ENCODE peak calls at places on chromosomes 13 and 19, in nine cellular contexts. C is DMS153, R is HFF-Myc, H is NCI-H1694, Z is GM04503, Q is mucosa of descending colon, A is HuH-7, E is heart right ventricle, S is HuH-7.5. K is an unnamed sample.

GRCh38 chr19:54431255-54431838 is 16.1 kb downstream of the TTYH1 start:
- DNase-seq in C (no peak), R (no peak), H (no peak), Z (no peak), Q (no peak), A (no peak), E (no peak), S (no peak), K (no peak)

GRCh38 chr19:3979289-3979673 is 6.0 kb downstream of the EEF2 start:
- DNase-seq in C (no peak), R (no peak), H (no peak), Z (no peak), Q (no peak), A (no peak), E (peak), S (no peak), K (no peak)

GRCh38 chr13:112587767-112588489 is at the start of gene TUBGCP3:
- DNase-seq in C (peak), R (no peak), H (peak), Z (no peak), Q (peak), A (peak), E (peak), S (peak), K (no peak)

GRCh38 chr19:54191671-54192453 is 754 bp downstream of the TSEN34 start:
- DNase-seq in C (no peak), R (no peak), H (no peak), Z (no peak), Q (no peak), A (no peak), E (no peak), S (no peak), K (no peak)

GRCh38 chr13:80444240-80445015 is 103.5 kb upstream of the SPRY2 start:
- DNase-seq in C (no peak), R (no peak), H (no peak), Z (no peak), Q (no peak), A (no peak), E (no peak), S (no peak), K (no peak)

GRCh38 chr13:73451120-73452029 is 392.6 kb downstream of the KLF5 start:
- DNase-seq in C (peak), R (no peak), H (no peak), Z (no peak), Q (peak), A (peak), E (no peak), S (peak), K (no peak)

GRCh38 chr19:14059093-14059480 is 2.8 kb downstream of the PALM3 start:
- DNase-seq in C (no peak), R (no peak), H (no peak), Z (no peak), Q (no peak), A (no peak), E (no peak), S (no peak), K (no peak)

GRCh38 chr13:33611016-33611805 is 206.7 kb upstream of the RFC3 start:
- DNase-seq in C (no peak), R (no peak), H (no peak), Z (no peak), Q (peak), A (peak), E (peak), S (no peak), K (no peak)

GRCh38 chr13:91142572-91142971 is 204.9 kb upstream of the MIR17HG start:
- DNase-seq in C (peak), R (no peak), H (no peak), Z (no peak), Q (no peak), A (no peak), E (no peak), S (no peak), K (no peak)

GRCh38 chr13:20188649-20189553 is 3.8 kb downstream of the GJB2 start:
- DNase-seq in C (no peak), R (no peak), H (no peak), Z (no peak), Q (peak), A (peak), E (no peak), S (no peak), K (no peak)

GRCh38 chr13:32528358-32528757 is 10.2 kb downstream of the N4BP2L2 start:
- DNase-seq in C (no peak), R (no peak), H (no peak), Z (no peak), Q (no peak), A (no peak), E (no peak), S (no peak), K (no peak)

GRCh38 chr19:4639531-4640246 is 373 bp downstream of the TNFAIP8L1 start:
- DNase-seq in C (no peak), R (no peak), H (no peak), Z (no peak), Q (peak), A (no peak), E (peak), S (peak), K (no peak)

GRCh38 chr13:24389506-24389905 is 80.1 kb downstream of the C1QTNF9 start:
- DNase-seq in C (no peak), R (no peak), H (no peak), Z (no peak), Q (no peak), A (no peak), E (no peak), S (no peak), K (no peak)

GRCh38 chr19:46958542-46958941 is 61.1 kb upstream of the NPAS1 start:
- DNase-seq in C (no peak), R (peak), H (no peak), Z (peak), Q (no peak), A (no peak), E (no peak), S (no peak), K (no peak)

GRCh38 chr19:8331263-8331840 is 10.1 kb downstream of the RPS28 start:
- DNase-seq in C (no peak), R (no peak), H (no peak), Z (no peak), Q (no peak), A (no peak), E (no peak), S (peak), K (no peak)

GRCh38 chr19:16594131-16594586 is 21.9 kb upstream of the SLC35E1 start:
- DNase-seq in C (no peak), R (no peak), H (no peak), Z (no peak), Q (no peak), A (no peak), E (no peak), S (no peak), K (no peak)

GRCh38 chr19:33093420-33094210 is 12.6 kb downstream of the GPATCH1 start:
- DNase-seq in C (no peak), R (no peak), H (no peak), Z (no peak), Q (no peak), A (no peak), E (no peak), S (no peak), K (no peak)

GRCh38 chr13:50353651-50354415 is 338.6 kb downstream of the KCNRG start:
- DNase-seq in C (no peak), R (no peak), H (no peak), Z (peak), Q (no peak), A (no peak), E (no peak), S (no peak), K (no peak)

GRCh38 chr13:21925720-21926119 is 254.8 kb downstream of the FGF9 start:
- DNase-seq in C (no peak), R (no peak), H (no peak), Z (no peak), Q (no peak), A (no peak), E (no peak), S (no peak), K (no peak)

GRCh38 chr13:42474954-42475353 is 99.0 kb upstream of the TNFSF11 start:
- DNase-seq in C (no peak), R (no peak), H (no peak), Z (no peak), Q (no peak), A (no peak), E (no peak), S (no peak), K (peak)

GRCh38 chr19:14300281-14300680 is 81.0 kb upstream of the ADGRE5 start:
- DNase-seq in C (no peak), R (no peak), H (no peak), Z (no peak), Q (peak), A (no peak), E (no peak), S (no peak), K (no peak)

GRCh38 chr13:66996503-66996902 is 233.6 kb downstream of the PCDH9 start:
- DNase-seq in C (no peak), R (no peak), H (no peak), Z (no peak), Q (no peak), A (no peak), E (no peak), S (no peak), K (no peak)

GRCh38 chr19:4660993-4661392 is 9.1 kb downstream of the MYDGF start:
- DNase-seq in C (no peak), R (no peak), H (no peak), Z (no peak), Q (no peak), A (no peak), E (no peak), S (no peak), K (no peak)

GRCh38 chr13:97798171-97798821 is 155.2 kb upstream of the IPO5 start:
- DNase-seq in C (no peak), R (no peak), H (no peak), Z (no peak), Q (no peak), A (no peak), E (no peak), S (no peak), K (no peak)

GRCh38 chr19:8028951-8029491 is 23.5 kb upstream of the CCL25 start:
- DNase-seq in C (no peak), R (no peak), H (no peak), Z (no peak), Q (no peak), A (peak), E (no peak), S (no peak), K (no peak)

GRCh38 chr19:14650161-14650560 is 24.5 kb downstream of the ADGRE3 start:
- DNase-seq in C (no peak), R (no peak), H (no peak), Z (no peak), Q (no peak), A (no peak), E (no peak), S (no peak), K (no peak)

K was measured in AG04449.